ENCODE peak calls at places on chromosomes 4 and X, in five cellular contexts. W, K, O, U and R are unnamed samples.

GRCh38 chrX:54444752-54445151 is 4.5 kb downstream of the TSR2 start:
- DNase-seq in W (no peak), K (no peak), O (no peak), U (no peak), R (no peak)

GRCh38 chr4:7335363-7336066 is 99.2 kb downstream of the PSAPL1 start:
- DNase-seq in W (peak), K (peak), O (no peak), U (peak), R (no peak)

GRCh38 chr4:7928711-7929505 is 10.8 kb downstream of the AFAP1 start:
- DNase-seq in W (no peak), K (no peak), O (no peak), U (no peak), R (no peak)

GRCh38 chr4:34633216-34633615 is 1611.1 kb downstream of the ARAP2 start:
- DNase-seq in W (peak), K (no peak), O (no peak), U (no peak), R (no peak)

GRCh38 chrX:17590892-17591740 is 146.2 kb upstream of the SCML1 start:
- DNase-seq in W (peak), K (no peak), O (no peak), U (peak), R (peak)

GRCh38 chr4:113478032-113478431 is 283.5 kb downstream of the CAMK2D start:
- DNase-seq in W (no peak), K (no peak), O (no peak), U (no peak), R (no peak)

GRCh38 chrX:40719731-40720130 is 15.6 kb downstream of the MED14 start:
- DNase-seq in W (no peak), K (no peak), O (no peak), U (no peak), R (no peak)

GRCh38 chr4:138178566-138178965 is 63.6 kb downstream of the SLC7A11 start:
- DNase-seq in W (peak), K (no peak), O (no peak), U (no peak), R (no peak)

GRCh38 chr4:24922416-24922815 is 9.6 kb upstream of the CCDC149 start:
- DNase-seq in W (no peak), K (no peak), O (no peak), U (no peak), R (no peak)

GRCh38 chrX:18210470-18210869 is 10.2 kb downstream of the BEND2 start:
- DNase-seq in W (peak), K (no peak), O (no peak), U (no peak), R (no peak)

GRCh38 chrX:45068555-45068954 is 132.1 kb downstream of the DIPK2B start:
- DNase-seq in W (no peak), K (no peak), O (no peak), U (no peak), R (no peak)

GRCh38 chrX:111348363-111348927 is 63.5 kb downstream of the DCX start:
- DNase-seq in W (no peak), K (no peak), O (no peak), U (no peak), R (no peak)

GRCh38 chrX:66676990-66677389 is 38.1 kb upstream of the EDA2R start:
- DNase-seq in W (peak), K (no peak), O (peak), U (no peak), R (peak)

GRCh38 chrX:312621-313331 is 5.8 kb downstream of the GTPBP6 start:
- DNase-seq in W (no peak), K (no peak), O (no peak), U (no peak), R (no peak)

GRCh38 chr4:6619116-6619465 is 21.4 kb upstream of the MRFAP1 start:
- DNase-seq in W (no peak), K (no peak), O (no peak), U (no peak), R (no peak)

GRCh38 chr4:26288308-26288982 is 32.4 kb upstream of the RBPJ start:
- DNase-seq in W (peak), K (peak), O (peak), U (no peak), R (peak)

GRCh38 chr4:43274376-43274775 is 381.9 kb downstream of the GRXCR1 start:
- DNase-seq in W (no peak), K (no peak), O (no peak), U (no peak), R (no peak)

GRCh38 chr4:8744083-8744805 is 127.4 kb downstream of the HMX1 start:
- DNase-seq in W (no peak), K (no peak), O (no peak), U (no peak), R (no peak)

GRCh38 chrX:147901476-147902126 is 10.1 kb upstream of the FMR1 start:
- DNase-seq in W (no peak), K (no peak), O (no peak), U (no peak), R (no peak)

GRCh38 chr4:167282171-167282864 is 48.0 kb upstream of the SPOCK3 start:
- DNase-seq in W (no peak), K (no peak), O (no peak), U (no peak), R (no peak)

GRCh38 chrX:118594697-118595420 is 99.2 kb downstream of the DOCK11 start:
- DNase-seq in W (peak), K (no peak), O (no peak), U (no peak), R (no peak)

GRCh38 chrX:9882669-9883446 is 84.3 kb upstream of the CLDN34 start:
- DNase-seq in W (peak), K (no peak), O (no peak), U (no peak), R (no peak)

GRCh38 chr4:74190332-74190731 is 32.4 kb downstream of the MTHFD2L start:
- DNase-seq in W (no peak), K (no peak), O (no peak), U (no peak), R (no peak)

GRCh38 chr4:154634058-154634457 is 21.6 kb upstream of the FGG start:
- DNase-seq in W (no peak), K (no peak), O (no peak), U (no peak), R (no peak)

GRCh38 chr4:127498366-127498765 is 134.4 kb upstream of the INTU start:
- DNase-seq in W (no peak), K (no peak), O (no peak), U (no peak), R (no peak)

GRCh38 chr4:127503111-127503510 is 129.6 kb upstream of the INTU start:
- DNase-seq in W (no peak), K (no peak), O (no peak), U (no peak), R (peak)

GRCh38 chr4:127505203-127505602 is 127.6 kb upstream of the INTU start:
- DNase-seq in W (peak), K (no peak), O (no peak), U (no peak), R (peak)

GRCh38 chr4:127500242-127500641 is 132.5 kb upstream of the INTU start:
- DNase-seq in W (no peak), K (no peak), O (no peak), U (no peak), R (no peak)

DNA sequence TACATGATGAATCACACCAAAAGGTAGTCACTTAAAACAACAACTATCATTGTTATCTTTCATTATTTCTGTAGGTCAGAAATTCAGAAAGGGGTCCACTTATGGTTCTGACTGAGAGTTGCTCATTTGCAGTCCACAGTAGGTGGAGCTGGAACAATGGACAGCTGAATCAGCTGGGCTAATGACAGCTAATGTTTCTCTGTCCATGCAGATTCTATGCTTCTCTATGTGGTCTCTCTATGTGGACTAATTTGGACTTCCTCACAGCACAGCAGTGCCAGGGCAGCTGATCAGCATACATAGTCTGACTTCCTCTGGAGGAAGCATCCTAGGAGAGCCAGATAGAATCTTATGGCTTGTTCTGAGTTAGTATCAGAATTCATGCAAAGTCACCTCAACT is 131.7 kb upstream of the INTU start:
- DNase-seq in W (peak), K (no peak), O (no peak), U (no peak), R (no peak)
- H3K4me3 ChIP-seq in W (no peak), K (no peak), O (no peak), U (no peak), R (no peak)

GRCh38 chr4:183876268-183876934 is 28.7 kb upstream of the STOX2 start:
- DNase-seq in W (peak), K (no peak), O (no peak), U (peak), R (peak)
- H3K4me3 ChIP-seq in W (no peak), K (no peak), O (no peak), U (peak), R (peak)

GRCh38 chr4:40308528-40309122 is 26.5 kb upstream of the CHRNA9 start:
- DNase-seq in W (no peak), K (no peak), O (no peak), U (no peak), R (no peak)
- H3K4me3 ChIP-seq in W (no peak), K (no peak), O (no peak), U (no peak), R (no peak)

DNA sequence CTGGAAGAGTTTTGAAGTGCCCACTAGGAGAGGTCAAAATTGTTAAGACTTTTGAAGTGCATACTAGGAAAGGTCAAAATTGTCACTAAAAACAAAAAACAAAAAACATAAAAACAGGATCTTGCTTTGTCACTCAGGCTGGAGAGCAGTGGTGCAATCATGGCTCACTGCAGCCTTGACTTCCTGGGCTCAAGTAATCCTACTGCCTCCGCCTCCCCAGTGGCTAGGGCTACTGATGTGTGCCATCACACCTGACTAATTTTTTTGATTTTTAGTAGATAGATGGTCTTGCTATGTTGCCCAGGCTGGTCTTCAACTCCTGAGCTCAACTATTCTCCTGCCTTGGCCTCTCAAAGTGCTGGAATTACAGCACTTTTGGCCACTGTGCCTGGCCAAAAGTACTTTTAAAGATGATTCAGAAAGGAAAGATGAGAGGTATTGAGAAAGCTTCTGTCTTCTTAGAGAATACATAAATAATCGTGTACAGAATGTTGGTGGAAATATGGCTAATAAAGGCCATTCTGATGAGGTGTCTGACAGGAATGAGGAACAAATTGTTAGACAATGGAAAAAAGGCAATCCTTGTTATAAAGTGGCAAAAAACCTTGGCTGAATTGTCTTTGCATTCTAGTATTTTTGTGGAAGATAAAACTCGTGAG is 43.3 kb upstream of the STX18 start:
- DNase-seq in W (peak), K (no peak), O (peak), U (no peak), R (peak)
- H3K4me3 ChIP-seq in W (no peak), K (no peak), O (no peak), U (no peak), R (no peak)

GRCh38 chr4:48649505-48649904 is 130.6 kb downstream of the FRYL start:
- DNase-seq in W (peak), K (no peak), O (no peak), U (no peak), R (no peak)

GRCh38 chr4:48651869-48652447 is 128.1 kb downstream of the FRYL start:
- DNase-seq in W (no peak), K (no peak), O (peak), U (no peak), R (peak)

GRCh38 chr4:48653217-48654014 is 126.7 kb downstream of the FRYL start:
- DNase-seq in W (peak), K (no peak), O (no peak), U (peak), R (peak)

GRCh38 chr4:48654015-48654664 is 125.9 kb downstream of the FRYL start:
- DNase-seq in W (peak), K (no peak), O (no peak), U (no peak), R (no peak)
- H3K4me3 ChIP-seq in W (no peak), K (no peak), O (no peak), U (no peak), R (no peak)

GRCh38 chr4:76639292-76639691 is 204.3 kb downstream of the SHROOM3 start:
- DNase-seq in W (no peak), K (no peak), O (no peak), U (no peak), R (no peak)
- H3K4me3 ChIP-seq in W (no peak), K (no peak), O (no peak), U (no peak), R (no peak)

DNA sequence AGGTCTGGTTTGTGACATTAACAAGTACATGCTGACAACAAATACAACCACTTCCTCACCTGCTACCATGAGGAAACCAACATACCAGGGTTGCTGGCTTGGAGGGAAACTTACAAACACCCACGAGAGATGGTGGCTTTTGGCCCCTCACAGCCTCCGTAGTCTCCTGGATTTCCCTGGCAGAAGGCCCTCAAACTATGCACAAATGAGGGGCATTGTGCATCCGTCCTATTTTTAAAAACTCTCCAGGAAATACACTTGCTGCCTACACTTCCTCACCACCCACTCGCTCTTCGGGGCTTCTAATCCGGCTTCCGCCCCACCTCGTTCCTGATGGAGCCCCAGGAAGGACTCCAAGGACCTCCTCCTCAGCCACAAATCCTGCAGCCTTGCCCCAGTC is 355.0 kb upstream of the GATB start:
- DNase-seq in W (peak), K (no peak), O (no peak), U (no peak), R (no peak)
- H3K4me3 ChIP-seq in W (no peak), K (no peak), O (no peak), U (no peak), R (no peak)